ENCODE peak calls at places on chromosome 11, in four cellular contexts. K is astrocyte, T is heart left ventricle, X is tibial nerve. Z is an unnamed sample.

GRCh38 chr11:95584589-95584988 is 205.0 kb downstream of the FAM76B start:
- DNase-seq in K (no peak), T (no peak), X (no peak), Z (no peak)

GRCh38 chr11:56968524-56968923 is 20.2 kb upstream of the OR5AK2 start:
- DNase-seq in K (no peak), T (no peak), X (no peak), Z (no peak)

GRCh38 chr11:62498492-62499286 is 47.9 kb downstream of the AHNAK start:
- DNase-seq in K (no peak), T (no peak), X (no peak), Z (no peak)

GRCh38 chr11:85661972-85662664 is 2.8 kb downstream of the CREBZF start:
- DNase-seq in K (no peak), T (no peak), X (no peak), Z (no peak)

GRCh38 chr11:80163011-80163410 is 722.2 kb upstream of the TENM4 start:
- DNase-seq in K (peak; percentile 76), T (no peak), X (no peak), Z (no peak)

GRCh38 chr11:13669544-13670488 is 1.3 kb downstream of the FAR1 start:
- DNase-seq in K (no peak), T (no peak), X (no peak), Z (no peak)

GRCh38 chr11:120128392-120129172 is 9.3 kb downstream of the TRIM29 start:
- DNase-seq in K (peak; percentile 66), T (no peak), X (peak; percentile 66), Z (no peak)

GRCh38 chr11:120324932-120325810 is at the start of gene TLCD5:
- DNase-seq in K (peak; percentile 61), T (peak; percentile 81), X (peak; percentile 41), Z (no peak)

GRCh38 chr11:75499423-75500305 is 26.1 kb downstream of the GDPD5 start:
- DNase-seq in K (peak; percentile 97), T (no peak), X (peak; percentile 81), Z (peak; percentile 63)

GRCh38 chr11:117814766-117815261 is 9.7 kb downstream of the FXYD2 start:
- DNase-seq in K (peak; percentile 33), T (no peak), X (peak; percentile 57), Z (peak; percentile 94)

GRCh38 chr11:75301602-75302345 is 49.7 kb downstream of the ARRB1 start:
- DNase-seq in K (no peak), T (peak; percentile 37), X (no peak), Z (no peak)

GRCh38 chr11:48096588-48097525 is 116.5 kb downstream of the PTPRJ start:
- DNase-seq in K (peak; percentile 57), T (no peak), X (no peak), Z (no peak)

GRCh38 chr11:35118906-35119305 is 20.1 kb upstream of the CD44 start:
- DNase-seq in K (no peak), T (no peak), X (no peak), Z (no peak)

GRCh38 chr11:92920295-92920694 is 49.2 kb upstream of the MTNR1B start:
- DNase-seq in K (no peak), T (no peak), X (no peak), Z (no peak)

GRCh38 chr11:130451261-130452019 is 3.0 kb downstream of the ADAMTS15 start:
- DNase-seq in K (peak; percentile 61), T (peak; percentile 69), X (peak; percentile 41), Z (no peak)

GRCh38 chr11:114251797-114252327 is 44.3 kb upstream of the NNMT start:
- DNase-seq in K (no peak), T (no peak), X (no peak), Z (no peak)

GRCh38 chr11:7204778-7205177 is 46.9 kb upstream of the SYT9 start:
- DNase-seq in K (peak; percentile 47), T (no peak), X (no peak), Z (peak; percentile 39)

GRCh38 chr11:20512869-20513268 is 86.5 kb upstream of the SLC6A5 start:
- DNase-seq in K (no peak), T (no peak), X (no peak), Z (no peak)

GRCh38 chr11:128503231-128503991 is 83.9 kb downstream of the ETS1 start:
- DNase-seq in K (peak; percentile 96), T (no peak), X (no peak), Z (no peak)

GRCh38 chr11:32255876-32256275 is 165.0 kb downstream of the RCN1 start:
- DNase-seq in K (no peak), T (no peak), X (no peak), Z (no peak)

GRCh38 chr11:12272821-12273617 is 104.4 kb upstream of the PARVA start:
- DNase-seq in K (peak; percentile 74), T (no peak), X (no peak), Z (no peak)

GRCh38 chr11:131633978-131634377 is 263.6 kb downstream of the NTM start:
- DNase-seq in K (no peak), T (no peak), X (no peak), Z (no peak)

DNA sequence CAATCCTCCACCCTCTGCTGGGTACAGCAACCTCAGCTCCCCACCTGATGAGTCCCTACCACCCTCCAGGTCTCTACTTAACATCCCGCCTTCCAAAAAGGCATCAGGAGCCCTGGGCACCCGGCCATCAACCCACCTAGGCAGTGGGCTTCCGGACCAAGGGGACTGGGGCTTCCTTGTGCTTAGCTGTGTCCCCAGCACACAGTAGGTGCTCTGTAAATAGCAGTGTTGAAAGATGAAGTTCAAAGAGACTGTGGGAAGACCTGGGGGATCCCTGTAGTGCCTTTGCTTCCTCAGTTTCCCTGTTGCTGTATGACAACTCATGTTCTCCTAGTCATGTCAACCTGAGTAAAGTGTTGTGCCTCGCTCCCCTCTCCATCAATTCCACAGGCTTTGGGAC is 21.0 kb downstream of the VWCE start:
- DNase-seq in K (no peak), T (no peak), X (no peak), Z (no peak)
- H3K36me3 ChIP-seq in K (peaks cover 2% of the 10 kb centered on the region), T (no peaks in the 10 kb centered on the region), X (no peaks in the 10 kb centered on the region), Z (no peaks in the 10 kb centered on the region)

GRCh38 chr11:135074397-135074998 is 662.5 kb upstream of the B3GAT1 start:
- DNase-seq in K (no peak), T (no peak), X (no peak), Z (no peak)
- TF ChIP-seq CTCF in K (peak; percentile 22), T (no peak), X (no peak), Z (no peak)

DNA sequence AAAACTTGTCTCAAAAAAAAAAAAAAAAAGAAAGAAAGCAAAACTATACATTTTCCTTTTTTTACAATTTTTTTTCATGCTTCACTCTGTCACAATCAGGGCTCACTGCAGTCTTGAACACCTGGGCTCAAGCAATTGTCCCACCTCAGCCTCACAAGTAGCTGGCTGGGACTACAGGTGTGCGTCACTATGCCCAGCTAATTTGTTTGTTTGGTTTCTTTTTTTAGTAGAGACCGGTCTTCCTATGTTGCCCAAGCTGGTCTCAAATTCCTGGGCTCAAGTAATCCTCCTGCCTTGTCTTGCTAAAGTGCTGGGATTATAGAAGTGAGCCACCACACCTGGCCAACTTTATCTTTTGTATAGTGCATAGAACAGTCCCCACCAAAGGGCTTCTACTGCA is 15.0 kb upstream of the CXCR5 start:
- DNase-seq in K (no peak), T (no peak), X (no peak), Z (no peak)
- H3K4me3 ChIP-seq in K (no peak overlapping the region), T (no peak overlapping the region), X (no peak overlapping the region), Z (no peak overlapping the region)

DNA sequence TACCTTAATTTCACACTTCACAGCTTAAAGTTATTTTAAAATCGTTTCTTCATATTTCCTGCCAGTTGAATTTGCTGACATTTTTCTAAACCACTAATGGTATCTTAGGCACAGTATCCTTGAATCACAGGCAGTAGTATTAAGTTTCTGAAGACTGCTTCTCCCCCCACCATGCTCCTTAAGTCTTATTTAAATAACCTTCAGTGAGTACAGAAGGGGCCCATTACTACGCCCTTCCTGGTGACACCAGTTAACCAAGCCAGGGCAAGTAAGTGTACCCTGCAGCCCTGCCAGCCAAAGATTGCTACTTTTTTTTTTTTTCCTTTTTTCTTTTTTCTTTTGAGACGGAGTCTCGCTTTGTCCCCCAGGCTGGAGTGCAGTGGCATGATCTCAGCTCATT is 19.9 kb downstream of the KDM2A start:
- DNase-seq in K (no peak), T (no peak), X (no peak), Z (no peak)
- H3K36me3 ChIP-seq in K (peaks cover 21% of the 10 kb centered on the region), T (peaks cover 88% of the 10 kb centered on the region), X (peaks cover 85% of the 10 kb centered on the region), Z (peaks cover 1% of the 10 kb centered on the region)

GRCh38 chr11:26527685-26528084 is 44.4 kb downstream of the MUC15 start:
- DNase-seq in K (no peak), T (no peak), X (no peak), Z (no peak)

DNA sequence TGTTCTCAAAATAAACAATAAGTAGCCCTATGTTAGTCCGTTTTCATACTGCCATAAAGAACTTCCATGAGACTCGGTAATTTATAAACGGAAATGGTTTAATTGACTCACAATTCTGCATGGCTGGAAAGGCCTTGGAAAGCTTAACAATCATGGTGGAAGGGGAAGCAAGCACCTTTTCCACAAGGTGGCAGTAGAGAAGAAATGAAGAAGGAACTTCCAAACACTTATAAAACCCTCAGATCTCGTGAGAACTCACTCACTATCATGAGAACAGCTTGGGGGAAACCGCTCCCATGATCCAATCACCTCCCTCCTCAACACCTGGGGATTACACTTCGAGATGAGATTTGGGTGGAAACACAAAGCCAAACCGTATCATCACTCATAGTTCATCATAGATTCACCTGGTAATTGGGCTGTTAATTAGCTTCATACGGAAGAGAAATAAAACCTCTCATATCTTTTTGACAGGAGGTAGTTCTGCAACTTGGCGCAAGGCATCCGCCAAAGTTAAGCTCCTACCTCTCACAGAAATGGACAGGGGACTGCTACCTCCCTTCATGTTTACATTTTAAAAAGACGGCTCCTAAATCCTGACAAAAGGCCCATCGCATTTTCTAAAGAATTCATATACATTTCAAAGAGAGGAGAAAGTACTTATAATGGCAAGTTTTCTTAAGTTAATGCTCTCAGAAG is 49.0 kb downstream of the MUC15 start:
- DNase-seq in K (no peak), T (no peak), X (no peak), Z (peak; percentile 7)
- TF ChIP-seq CTCF in K (peak; percentile 26), T (no peak), X (no peak), Z (peak; percentile 18)

GRCh38 chr11:8685306-8685705 is 2.7 kb downstream of the RPL27A start:
- DNase-seq in K (no peak), T (no peak), X (no peak), Z (no peak)
- H3K4me3 ChIP-seq in K (peak overlapping the region; percentile 97), T (no peak overlapping the region), X (no peak overlapping the region), Z (no peak overlapping the region)

DNA sequence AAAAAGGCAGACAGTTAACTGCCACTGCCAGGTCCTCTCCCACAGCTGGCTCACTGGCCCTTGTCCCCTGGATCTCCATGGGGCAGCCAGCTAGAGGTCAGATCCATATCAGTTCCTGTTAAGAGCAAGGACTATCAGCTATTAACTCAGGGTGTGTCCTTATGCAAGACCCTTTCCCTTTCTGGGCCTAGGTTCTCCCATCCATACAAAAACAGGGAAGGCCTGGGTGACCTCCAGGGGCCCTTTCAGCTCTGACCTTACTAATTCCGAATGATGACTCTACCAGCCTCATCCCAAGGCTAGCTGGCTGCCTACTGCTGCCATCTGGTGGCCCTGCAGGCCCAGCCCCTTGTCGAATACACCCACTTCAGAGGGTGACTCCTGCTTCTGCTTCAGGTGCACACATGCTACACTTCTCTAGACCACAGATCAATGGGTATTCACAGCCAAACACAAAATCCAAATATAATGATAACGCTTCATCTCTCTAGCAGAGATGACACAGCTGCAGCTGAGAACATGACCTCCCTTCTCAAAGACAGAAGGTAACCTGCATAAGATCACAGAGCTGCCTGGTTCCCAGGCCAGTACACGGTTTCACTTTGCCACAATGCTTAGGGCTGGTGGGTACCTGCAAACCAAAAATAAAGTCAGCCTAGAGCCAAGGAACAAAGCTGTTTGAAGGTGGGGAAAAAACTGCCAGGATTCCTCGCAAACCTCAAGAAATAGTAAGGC is 34.1 kb downstream of the SERGEF start:
- DNase-seq in K (no peak), T (peak; percentile 16), X (peak; percentile 9), Z (no peak)
- H3K36me3 ChIP-seq in K (no peaks in the 10 kb centered on the region), T (no peaks in the 10 kb centered on the region), X (peaks cover 31% of the 10 kb centered on the region), Z (peaks cover 1% of the 10 kb centered on the region)

GRCh38 chr11:134124660-134125451 is 56.0 kb downstream of the JAM3 start:
- DNase-seq in K (peak; percentile 64), T (peak; percentile 66), X (no peak), Z (no peak)
- TF ChIP-seq CTCF in K (no peak), T (no peak), X (peak; percentile 19), Z (no peak)